ENCODE peak calls at places on chromosome 18, in five cellular contexts. C is cardiac muscle cell, V is PC-3, R is uterus, M is K562. S is an unnamed sample.

GRCh38 chr18:75204978-75205759 is 3.8 kb downstream of the PTGR3 start:
- DNase-seq in C (no peak), V (no peak), R (no peak), M (no peak), S (no peak)

GRCh38 chr18:79857082-79857661 is 59.4 kb downstream of the KCNG2 start:
- DNase-seq in C (peak; percentile 83), V (no peak), R (no peak), M (no peak), S (no peak)

GRCh38 chr18:53991805-53992204 is 232.7 kb downstream of the MBD2 start:
- DNase-seq in C (peak; percentile 71), V (peak; percentile 22), R (no peak), M (no peak), S (no peak)

GRCh38 chr18:68417166-68417776 is 297.6 kb downstream of the TMX3 start:
- DNase-seq in C (no peak), V (no peak), R (no peak), M (no peak), S (no peak)

GRCh38 chr18:49238433-49239042 is 221.9 kb downstream of the DYM start:
- DNase-seq in C (peak; percentile 56), V (peak; percentile 35), R (no peak), M (peak; percentile 9), S (no peak)

GRCh38 chr18:63444567-63444966 is 22.3 kb upstream of the VPS4B start:
- DNase-seq in C (peak; percentile 75), V (peak; percentile 83), R (no peak), M (no peak), S (no peak)

GRCh38 chr18:77127769-77128671 is 4.6 kb downstream of the MBP start:
- DNase-seq in C (peak; percentile 90), V (peak; percentile 98), R (no peak), M (no peak), S (no peak)

GRCh38 chr18:12010187-12010802 is 29.0 kb downstream of the IMPA2 start:
- DNase-seq in C (no peak), V (no peak), R (no peak), M (no peak), S (no peak)

GRCh38 chr18:44715841-44716240 is 35.2 kb downstream of the SETBP1 start:
- DNase-seq in C (no peak), V (no peak), R (no peak), M (no peak), S (no peak)

GRCh38 chr18:13201315-13201714 is 17.2 kb upstream of the LDLRAD4 start:
- DNase-seq in C (no peak), V (no peak), R (no peak), M (no peak), S (no peak)

GRCh38 chr18:676747-677544 is 19.5 kb downstream of the TYMS start:
- DNase-seq in C (no peak), V (no peak), R (no peak), M (no peak), S (no peak)

GRCh38 chr18:79940126-79940813 is 11.2 kb downstream of the SLC66A2 start:
- DNase-seq in C (no peak), V (no peak), R (no peak), M (no peak), S (no peak)

GRCh38 chr18:54926593-54927297 is 32.5 kb downstream of the CCDC68 start:
- DNase-seq in C (peak; percentile 48), V (peak; percentile 22), R (no peak), M (no peak), S (no peak)

GRCh38 chr18:68623342-68623741 is 91.6 kb downstream of the TMX3 start:
- DNase-seq in C (peak; percentile 86), V (peak; percentile 78), R (peak; percentile 20), M (peak; percentile 10), S (peak; percentile 43)

GRCh38 chr18:49073431-49073830 is 122.7 kb upstream of the SMAD7 start:
- DNase-seq in C (no peak), V (no peak), R (no peak), M (no peak), S (no peak)

GRCh38 chr18:74541703-74542555 is 7.6 kb downstream of the CNDP1 start:
- DNase-seq in C (no peak), V (peak; percentile 33), R (no peak), M (no peak), S (no peak)

GRCh38 chr18:58865714-58866113 is 1.0 kb downstream of the ZNF532 start:
- DNase-seq in C (no peak), V (no peak), R (no peak), M (no peak), S (no peak)

GRCh38 chr18:58865009-58865345 is 300 bp downstream of the ZNF532 start:
- DNase-seq in C (no peak), V (no peak), R (no peak), M (no peak), S (no peak)

GRCh38 chr18:58866261-58867232 is 1.9 kb downstream of the ZNF532 start:
- DNase-seq in C (no peak), V (no peak), R (no peak), M (no peak), S (no peak)

GRCh38 chr18:58868440-58868839 is 3.8 kb downstream of the ZNF532 start:
- DNase-seq in C (no peak), V (no peak), R (no peak), M (no peak), S (no peak)

GRCh38 chr18:58867281-58867961 is 2.7 kb downstream of the ZNF532 start:
- DNase-seq in C (no peak), V (peak; percentile 43), R (no peak), M (no peak), S (no peak)
- H3K4me1 ChIP-seq in C (peaks cover 56% of the 10 kb centered on the region), V (peaks cover 46% of the 10 kb centered on the region), R (no peaks in the 10 kb centered on the region), M (no peaks in the 10 kb centered on the region), S (peaks cover 7% of the 10 kb centered on the region)

DNA sequence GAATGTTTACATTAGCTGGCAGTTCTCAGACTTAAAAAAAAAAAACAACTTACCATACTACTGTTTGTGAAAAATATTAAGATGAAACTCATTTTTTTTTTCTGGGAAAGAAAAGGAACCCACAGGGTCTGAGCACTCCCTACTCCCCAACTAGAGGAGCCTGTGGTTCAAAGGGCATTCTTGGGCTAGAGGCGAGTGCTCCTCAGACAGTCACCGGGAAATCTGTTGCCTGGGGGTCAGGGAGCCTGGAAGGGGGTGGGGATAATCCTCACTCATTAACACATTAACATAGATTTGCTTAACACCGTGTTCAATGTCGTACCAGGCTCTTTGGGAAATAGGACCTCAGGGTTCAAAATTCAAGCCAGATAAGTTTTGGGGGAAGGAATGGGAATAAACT is 57.6 kb downstream of the LAMA3 start:
- DNase-seq in C (no peak), V (no peak), R (no peak), M (no peak), S (no peak)
- H3K4me1 ChIP-seq in C (peaks cover 14% of the 10 kb centered on the region), V (peaks cover 4% of the 10 kb centered on the region), R (no peaks in the 10 kb centered on the region), M (no peaks in the 10 kb centered on the region), S (no peaks in the 10 kb centered on the region)

DNA sequence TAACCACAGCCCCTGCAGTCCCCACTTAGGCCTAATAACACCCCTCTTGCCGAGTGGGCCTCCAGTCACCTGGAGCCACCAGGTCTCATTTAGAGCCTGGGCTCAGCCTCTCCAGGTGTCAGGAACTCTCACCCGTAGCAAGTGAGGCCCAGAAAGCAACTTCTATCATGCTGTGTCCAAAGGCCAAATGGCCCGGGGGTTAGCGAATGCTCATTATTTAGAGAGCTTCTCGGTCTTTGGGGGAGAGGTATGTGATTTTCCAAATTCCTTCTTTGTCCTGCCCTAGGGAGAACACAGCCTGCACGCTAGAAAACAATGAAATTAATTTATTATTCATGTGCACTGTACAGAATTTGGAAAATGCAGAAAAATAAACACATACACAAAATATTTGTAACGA is 109.8 kb upstream of the PTPRM start:
- DNase-seq in C (no peak), V (no peak), R (no peak), M (no peak), S (no peak)
- H3K4me1 ChIP-seq in C (peaks cover 14% of the 10 kb centered on the region), V (no peaks in the 10 kb centered on the region), R (no peaks in the 10 kb centered on the region), M (no peaks in the 10 kb centered on the region), S (no peaks in the 10 kb centered on the region)

GRCh38 chr18:37426536-37427080 is 139.0 kb downstream of the CELF4 start:
- DNase-seq in C (no peak), V (no peak), R (no peak), M (no peak), S (no peak)
- H3K4me1 ChIP-seq in C (peaks cover 21% of the 10 kb centered on the region), V (no peaks in the 10 kb centered on the region), R (no peaks in the 10 kb centered on the region), M (no peaks in the 10 kb centered on the region), S (peaks cover 9% of the 10 kb centered on the region)

GRCh38 chr18:3251963-3252277 is 4.3 kb downstream of the MYL12A start:
- DNase-seq in C (no peak), V (no peak), R (no peak), M (no peak), S (no peak)
- H3K4me1 ChIP-seq in C (peaks cover 20% of the 10 kb centered on the region), V (peaks cover 57% of the 10 kb centered on the region), R (peaks cover 6% of the 10 kb centered on the region), M (no peaks in the 10 kb centered on the region), S (no peaks in the 10 kb centered on the region)

S was measured in NT2/D1.